ENCODE peak calls at places on chromosome 7, in eight cellular contexts. K is PC-3, H is hepatocyte, F is SK-N-SH, G is HCT116, P is GM23338, T is neural progenitor cell, V is MM.1S. J is an unnamed sample.

GRCh38 chr7:5606235-5606634 is 175.2 kb downstream of the RNF216 start:
- DNase-seq in K (no peak), H (no peak), F (no peak), G (no peak), P (no peak), T (no peak), V (no peak), J (no peak)

GRCh38 chr7:142516038-142516501 is 233.2 kb upstream of the PRSS1 start:
- DNase-seq in K (peak), H (peak), F (peak), G (peak), P (peak), T (peak), V (peak), J (peak)

GRCh38 chr7:94423116-94423515 is 28.4 kb downstream of the COL1A2 start:
- DNase-seq in K (no peak), H (no peak), F (no peak), G (no peak), P (no peak), T (no peak), V (no peak), J (no peak)

GRCh38 chr7:1458676-1459511 is at the start of gene MICALL2:
- DNase-seq in K (peak), H (peak), F (peak), G (peak), P (no peak), T (peak), V (no peak), J (peak)

GRCh38 chr7:5695709-5696345 is 85.6 kb downstream of the RNF216 start:
- DNase-seq in K (no peak), H (peak), F (no peak), G (no peak), P (no peak), T (no peak), V (no peak), J (no peak)

GRCh38 chr7:4115442-4115841 is 566.7 kb upstream of the FOXK1 start:
- DNase-seq in K (no peak), H (no peak), F (no peak), G (no peak), P (no peak), T (no peak), V (no peak), J (no peak)

GRCh38 chr7:18958627-18959026 is 158.8 kb downstream of the TWIST1 start:
- DNase-seq in K (peak), H (no peak), F (no peak), G (no peak), P (no peak), T (no peak), V (no peak), J (no peak)

GRCh38 chr7:142791502-142791901 is 20.7 kb downstream of the PRSS2 start:
- DNase-seq in K (no peak), H (no peak), F (no peak), G (no peak), P (no peak), T (no peak), V (no peak), J (no peak)

GRCh38 chr7:108000875-108001758 is 1.8 kb downstream of the LAMB1 start:
- DNase-seq in K (peak), H (peak), F (peak), G (no peak), P (peak), T (peak), V (no peak), J (no peak)

GRCh38 chr7:137360087-137360679 is 16.6 kb upstream of the PTN start:
- DNase-seq in K (peak), H (no peak), F (no peak), G (no peak), P (peak), T (peak), V (no peak), J (peak)

GRCh38 chr7:11077816-11078215 is 104.1 kb downstream of the PHF14 start:
- DNase-seq in K (no peak), H (no peak), F (no peak), G (no peak), P (no peak), T (no peak), V (no peak), J (no peak)

GRCh38 chr7:88566174-88566729 is 193.2 kb upstream of the ZNF804B start:
- DNase-seq in K (no peak), H (no peak), F (no peak), G (no peak), P (peak), T (no peak), V (no peak), J (no peak)

GRCh38 chr7:4103352-4104091 is 578.6 kb upstream of the FOXK1 start:
- DNase-seq in K (peak), H (no peak), F (peak), G (peak), P (peak), T (no peak), V (no peak), J (peak)

GRCh38 chr7:81937091-81937490 is 167.2 kb upstream of the HGF start:
- DNase-seq in K (no peak), H (no peak), F (no peak), G (no peak), P (no peak), T (no peak), V (no peak), J (no peak)

GRCh38 chr7:39605087-39605486 is 18.3 kb upstream of the RALA start:
- DNase-seq in K (peak), H (no peak), F (no peak), G (no peak), P (no peak), T (no peak), V (no peak), J (no peak)

GRCh38 chr7:158910254-158911053 is 54.1 kb downstream of the DYNC2I1 start:
- DNase-seq in K (no peak), H (no peak), F (no peak), G (no peak), P (peak), T (no peak), V (no peak), J (no peak)

GRCh38 chr7:95102662-95103061 is 195.3 kb downstream of the PPP1R9A start:
- DNase-seq in K (peak), H (no peak), F (no peak), G (no peak), P (no peak), T (no peak), V (no peak), J (no peak)

GRCh38 chr7:127618042-127618441 is at the start of gene PAX4:
- DNase-seq in K (no peak), H (no peak), F (no peak), G (no peak), P (no peak), T (no peak), V (no peak), J (no peak)

GRCh38 chr7:5396999-5397656 is 26.5 kb downstream of the TNRC18 start:
- DNase-seq in K (peak), H (peak), F (peak), G (peak), P (peak), T (no peak), V (peak), J (peak)

GRCh38 chr7:158284617-158285382 is 302.8 kb downstream of the PTPRN2 start:
- DNase-seq in K (no peak), H (no peak), F (no peak), G (no peak), P (no peak), T (no peak), V (no peak), J (no peak)

GRCh38 chr7:157432541-157432956 is 95.7 kb downstream of the DNAJB6 start:
- DNase-seq in K (peak), H (peak), F (peak), G (peak), P (peak), T (peak), V (no peak), J (no peak)

GRCh38 chr7:87146740-87147386 is 5.4 kb upstream of the DMTF1 start:
- DNase-seq in K (no peak), H (no peak), F (peak), G (no peak), P (peak), T (no peak), V (no peak), J (no peak)

GRCh38 chr7:54538122-54538521 is 4.1 kb upstream of the VSTM2A start:
- DNase-seq in K (no peak), H (no peak), F (peak), G (no peak), P (no peak), T (no peak), V (no peak), J (no peak)

GRCh38 chr7:115952832-115953231 is 77.7 kb downstream of the TFEC start:
- DNase-seq in K (no peak), H (no peak), F (no peak), G (no peak), P (peak), T (peak), V (no peak), J (no peak)

GRCh38 chr7:30148951-30149459 is 14.2 kb downstream of the MTURN start:
- DNase-seq in K (no peak), H (no peak), F (no peak), G (no peak), P (peak), T (no peak), V (no peak), J (peak)

GRCh38 chr7:64400401-64400800 is 86.6 kb downstream of the ZNF736 start:
- DNase-seq in K (no peak), H (no peak), F (no peak), G (no peak), P (no peak), T (no peak), V (no peak), J (no peak)

GRCh38 chr7:76054129-76055120 is 6.5 kb downstream of the MDH2 start:
- DNase-seq in K (peak), H (peak), F (no peak), G (no peak), P (no peak), T (peak), V (no peak), J (no peak)

GRCh38 chr7:110090113-110090820 is 1000.7 kb upstream of the LRRN3 start:
- DNase-seq in K (peak), H (peak), F (no peak), G (peak), P (peak), T (peak), V (peak), J (peak)

GRCh38 chr7:776992-777520 is 50.0 kb upstream of the PRKAR1B start:
- DNase-seq in K (no peak), H (no peak), F (no peak), G (no peak), P (no peak), T (no peak), V (no peak), J (no peak)

GRCh38 chr7:74043523-74043951 is 15.6 kb downstream of the ELN start:
- DNase-seq in K (no peak), H (no peak), F (peak), G (no peak), P (peak), T (peak), V (no peak), J (no peak)

GRCh38 chr7:74059681-74060588 is 23.7 kb upstream of the LIMK1 start:
- DNase-seq in K (peak), H (no peak), F (peak), G (peak), P (no peak), T (no peak), V (no peak), J (no peak)

GRCh38 chr7:139774376-139774775 is 3.4 kb downstream of the HIPK2 start:
- DNase-seq in K (peak), H (no peak), F (no peak), G (no peak), P (no peak), T (no peak), V (no peak), J (no peak)

GRCh38 chr7:351681-352480 is 61.9 kb downstream of the FOXL3 start:
- DNase-seq in K (no peak), H (no peak), F (no peak), G (no peak), P (no peak), T (no peak), V (no peak), J (no peak)

GRCh38 chr7:28349637-28350036 is 62.7 kb upstream of the CREB5 start:
- DNase-seq in K (peak), H (no peak), F (no peak), G (no peak), P (no peak), T (no peak), V (no peak), J (no peak)

GRCh38 chr7:81029523-81029922 is 110.7 kb upstream of the SEMA3C start:
- DNase-seq in K (no peak), H (no peak), F (peak), G (no peak), P (no peak), T (no peak), V (no peak), J (no peak)

GRCh38 chr7:107408349-107408748 is 61.5 kb upstream of the GPR22 start:
- DNase-seq in K (no peak), H (no peak), F (no peak), G (no peak), P (no peak), T (no peak), V (no peak), J (no peak)

GRCh38 chr7:22723642-22724041 is 3.4 kb upstream of the IL6 start:
- DNase-seq in K (no peak), H (no peak), F (no peak), G (no peak), P (no peak), T (no peak), V (no peak), J (no peak)

DNA sequence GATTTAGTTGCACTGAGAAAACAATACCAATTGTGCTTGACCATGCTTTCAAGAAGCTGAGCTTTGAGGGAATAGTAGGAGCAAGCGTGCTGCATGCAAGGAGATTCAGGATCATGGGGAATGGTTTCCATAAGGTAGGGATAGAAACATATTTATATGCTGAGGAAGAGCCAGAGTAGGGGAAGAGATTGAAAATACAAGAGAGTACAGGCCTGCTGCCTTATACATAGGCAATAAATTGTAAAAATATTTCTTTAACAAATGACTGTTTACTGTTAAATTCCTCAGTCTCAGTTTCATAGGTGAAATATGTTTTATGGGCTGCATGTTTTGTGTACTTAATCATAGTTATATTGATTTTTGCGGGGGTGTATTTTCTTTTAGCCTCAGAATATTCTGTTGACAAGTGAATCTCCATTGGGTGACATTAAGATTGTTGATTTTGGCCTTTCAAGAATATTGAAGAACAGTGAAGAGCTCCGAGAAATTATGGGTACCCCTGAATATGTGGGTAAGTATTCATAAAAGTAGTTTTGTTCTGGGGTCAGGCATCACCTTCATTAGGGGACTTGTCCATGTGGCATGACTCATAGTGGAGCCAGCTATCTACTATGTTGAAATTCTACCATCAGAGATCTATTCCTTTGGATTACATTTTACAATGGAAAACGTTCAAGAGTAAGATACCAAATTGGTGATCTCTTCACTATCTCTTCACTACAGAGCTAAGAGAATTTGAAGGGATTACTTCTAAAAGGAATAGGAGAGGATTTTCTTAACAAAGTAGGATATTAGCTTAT is 36.5 kb downstream of the STK17A start:
- DNase-seq in K (peak), H (no peak), F (no peak), G (peak), P (no peak), T (no peak), V (no peak), J (no peak)
- TF ChIP-seq CTCF in K (no peak), H (no peak), F (no peak), G (no peak), P (no peak), T (no peak), V (no peak), J (no peak)

DNA sequence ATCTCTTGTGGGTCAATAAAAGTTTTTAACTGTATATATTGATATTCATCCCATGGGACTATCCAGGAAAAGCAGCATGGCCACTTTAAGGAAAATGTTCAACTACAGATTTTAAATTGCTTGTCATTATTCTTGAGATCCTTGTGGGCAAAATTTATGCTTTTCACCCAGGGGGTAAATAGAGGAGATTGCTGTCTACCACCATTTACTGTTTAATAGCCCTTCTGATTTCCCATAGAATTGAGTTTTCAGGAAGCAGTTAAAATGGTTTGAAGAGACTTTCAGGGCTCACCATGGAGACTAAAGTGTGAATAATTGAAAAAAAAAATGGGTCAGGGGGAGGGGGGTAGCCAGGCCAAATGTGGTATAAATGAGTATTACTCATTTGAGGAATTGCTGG is 901.1 kb upstream of the POT1 start:
- DNase-seq in K (no peak), H (no peak), F (no peak), G (no peak), P (no peak), T (no peak), V (no peak), J (no peak)
- TF ChIP-seq EZH2phosphoT487 in K (no peak), H (no peak), F (no peak), G (no peak), P (no peak), T (no peak), V (no peak), J (no peak)

DNA sequence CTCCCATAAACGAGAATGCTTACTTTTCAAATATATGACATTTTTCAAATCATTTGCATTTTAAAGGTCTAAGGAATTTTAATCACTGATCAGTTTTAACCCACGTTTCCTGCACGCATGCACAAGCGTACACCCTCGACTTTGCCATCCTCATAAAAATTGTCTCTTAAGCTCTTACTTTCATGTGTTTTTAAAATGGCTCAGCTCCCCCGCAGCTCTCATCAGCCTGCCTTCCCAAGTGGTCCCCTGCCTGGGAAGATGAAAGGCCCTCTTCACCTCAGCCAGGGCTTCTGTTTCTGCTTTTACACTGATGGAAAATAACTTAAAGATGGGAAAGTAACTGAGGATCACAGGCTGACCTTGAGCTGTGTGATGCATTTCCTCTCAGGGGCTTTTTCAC is 131.6 kb upstream of the LSM8 start:
- DNase-seq in K (no peak), H (no peak), F (no peak), G (no peak), P (no peak), T (peak), V (no peak), J (no peak)
- TF ChIP-seq CTCF in K (no peak), H (no peak), F (no peak), G (no peak), P (no peak), T (no peak), V (no peak), J (no peak)

DNA sequence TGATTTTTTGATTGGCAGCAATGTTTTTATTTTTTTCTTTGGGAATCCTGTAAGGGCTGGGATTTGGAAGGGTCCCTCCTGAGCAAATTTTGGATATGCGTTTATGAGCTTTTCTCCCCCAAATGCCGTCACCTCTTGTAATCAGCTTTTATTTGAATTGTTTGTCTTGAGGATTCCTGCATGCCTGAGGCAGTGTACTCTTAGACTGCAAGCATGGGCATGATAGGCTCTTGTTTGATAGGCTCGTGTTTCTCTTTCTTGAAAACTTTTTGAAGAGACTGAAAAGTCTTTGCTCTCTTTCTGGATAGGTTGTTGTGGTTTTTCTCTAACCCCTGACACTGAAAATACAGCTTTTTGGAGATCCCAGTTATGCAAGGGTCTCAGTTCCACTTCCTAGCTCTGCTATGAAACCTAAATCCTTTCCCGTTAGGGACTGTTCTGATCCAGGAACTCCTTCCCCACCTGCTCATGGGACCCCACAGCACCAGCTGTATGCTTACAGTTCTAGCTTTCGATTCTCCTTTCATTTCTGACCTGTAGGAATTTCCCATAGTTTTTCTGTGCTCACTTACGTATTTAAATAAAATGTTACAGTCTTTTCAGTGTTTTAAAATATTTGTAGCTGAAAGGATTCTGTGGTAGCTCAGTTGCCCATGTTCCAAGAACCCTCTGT is 17.2 kb downstream of the TSPAN13 start:
- DNase-seq in K (no peak), H (no peak), F (no peak), G (no peak), P (peak), T (no peak), V (no peak), J (no peak)
- TF ChIP-seq EZH2phosphoT487 in K (no peak), H (no peak), F (no peak), G (no peak), P (no peak), T (no peak), V (no peak), J (no peak)

GRCh38 chr7:90411510-90411909 is 8.2 kb downstream of the CLDN12 start:
- DNase-seq in K (peak), H (no peak), F (no peak), G (peak), P (no peak), T (no peak), V (no peak), J (no peak)

GRCh38 chr7:90413185-90413528 is 9.9 kb downstream of the CLDN12 start:
- DNase-seq in K (no peak), H (no peak), F (no peak), G (no peak), P (no peak), T (no peak), V (no peak), J (no peak)

GRCh38 chr7:90408142-90408541 is 4.9 kb downstream of the CLDN12 start:
- DNase-seq in K (no peak), H (no peak), F (no peak), G (no peak), P (no peak), T (no peak), V (no peak), J (no peak)

GRCh38 chr7:90409667-90410066 is 6.4 kb downstream of the CLDN12 start:
- DNase-seq in K (no peak), H (peak), F (no peak), G (no peak), P (no peak), T (no peak), V (no peak), J (no peak)

GRCh38 chr7:90412458-90413184 is 9.4 kb downstream of the CLDN12 start:
- DNase-seq in K (peak), H (no peak), F (peak), G (peak), P (peak), T (peak), V (peak), J (peak)
- TF ChIP-seq CTCF in K (peak), H (peak), F (peak), G (peak), P (peak), T (peak), V (peak), J (peak)

GRCh38 chr7:121447939-121448338 is 51.8 kb upstream of the FAM3C start:
- DNase-seq in K (no peak), H (no peak), F (no peak), G (no peak), P (no peak), T (peak), V (no peak), J (no peak)

GRCh38 chr7:121449735-121450134 is 53.6 kb upstream of the FAM3C start:
- DNase-seq in K (no peak), H (no peak), F (no peak), G (no peak), P (no peak), T (no peak), V (no peak), J (no peak)

GRCh38 chr7:121448429-121448828 is 52.3 kb upstream of the FAM3C start:
- DNase-seq in K (no peak), H (no peak), F (no peak), G (no peak), P (no peak), T (no peak), V (no peak), J (no peak)

GRCh38 chr7:121450631-121451030 is 54.5 kb upstream of the FAM3C start:
- DNase-seq in K (no peak), H (no peak), F (no peak), G (no peak), P (no peak), T (no peak), V (no peak), J (no peak)

GRCh38 chr7:121449304-121449703 is 53.2 kb upstream of the FAM3C start:
- DNase-seq in K (peak), H (peak), F (peak), G (no peak), P (no peak), T (no peak), V (no peak), J (no peak)
- TF ChIP-seq EZH2phosphoT487 in K (no peak), H (no peak), F (no peak), G (no peak), P (no peak), T (no peak), V (no peak), J (no peak)

J was measured in OCI-LY7.